ENCODE peak calls at places on chromosomes 6 and 20, in seven cellular contexts. N is CD8-positive, alpha-beta T cell; J is mammary epithelial cell; Z is uterus; V is pancreas; G is hepatocyte; F is left ventricle myocardium inferior. S is an unnamed sample. For H3K36me3 and H3K27me3, the result is how much of the 10 kb centered on the place peaks cover.

GRCh38 chr6:25835442-25836283 is 3.8 kb upstream of the SLC17A1 start:
- DNase-seq in G (peak), V (no peak), Z (no peak), N (no peak), F (no peak), J (no peak), S (no peak)

GRCh38 chr20:46767127-46767761 is 57.8 kb downstream of the SLC2A10 start:
- DNase-seq in F (no peak), G (peak), J (peak), N (no peak), V (no peak), Z (no peak), S (no peak)

GRCh38 chr6:142236686-142237085 is 65.1 kb upstream of the ADGRG6 start:
- DNase-seq in G (no peak), J (no peak), V (no peak), Z (no peak), N (no peak), F (no peak), S (no peak)

GRCh38 chr20:14780508-14780907 is 443.1 kb upstream of the FLRT3 start:
- DNase-seq in F (no peak), J (peak), G (no peak), V (no peak), Z (no peak), N (no peak), S (no peak)

GRCh38 chr20:1108437-1108920 is 9.9 kb upstream of the PSMF1 start:
- DNase-seq in J (peak), V (peak), N (peak), G (peak), Z (peak), F (peak), S (peak)

GRCh38 chr20:45064812-45065211 is 36.1 kb downstream of the KCNS1 start:
- DNase-seq in N (no peak), G (no peak), V (no peak), F (no peak), J (no peak), Z (no peak), S (no peak)

GRCh38 chr6:13696226-13696625 is 15.4 kb downstream of the RANBP9 start:
- DNase-seq in N (no peak), J (peak), F (no peak), V (no peak), Z (no peak), G (no peak), S (no peak)

GRCh38 chr6:150417899-150418824 is 49.4 kb downstream of the IYD start:
- DNase-seq in F (no peak), Z (peak), V (no peak), J (peak), N (peak), G (peak), S (no peak)

GRCh38 chr20:24798930-24799705 is 150.0 kb upstream of the CST7 start:
- DNase-seq in J (no peak), G (no peak), V (no peak), Z (no peak), F (no peak), N (no peak), S (peak)

GRCh38 chr6:41757268-41757667 is 10.1 kb upstream of the PGC start:
- DNase-seq in G (no peak), Z (no peak), V (no peak), J (no peak), N (no peak), F (no peak), S (peak)

GRCh38 chr6:2688416-2689064 is 62.2 kb downstream of the MYLK4 start:
- DNase-seq in F (no peak), G (no peak), J (peak), Z (no peak), N (no peak), V (no peak), S (no peak)

GRCh38 chr6:75386050-75386770 is 101.6 kb upstream of the TMEM30A start:
- DNase-seq in Z (no peak), V (no peak), N (no peak), G (no peak), J (peak), F (no peak), S (no peak)

GRCh38 chr6:7468382-7469081 is 72.9 kb upstream of the DSP start:
- DNase-seq in V (no peak), J (peak), N (no peak), Z (peak), G (peak), F (peak), S (no peak)

GRCh38 chr6:158081657-158081935 is 86.5 kb downstream of the SERAC1 start:
- DNase-seq in Z (no peak), J (no peak), F (no peak), N (no peak), V (no peak), G (no peak), S (peak)

GRCh38 chr6:158080849-158081656 is 87.0 kb downstream of the SERAC1 start:
- DNase-seq in V (no peak), J (no peak), G (no peak), Z (no peak), F (no peak), N (no peak), S (no peak)

GRCh38 chr6:158085261-158086053 is 82.6 kb downstream of the SERAC1 start:
- DNase-seq in G (no peak), V (no peak), F (no peak), J (no peak), N (no peak), Z (no peak), S (no peak)

GRCh38 chr6:158086054-158086705 is 81.9 kb downstream of the SERAC1 start:
- DNase-seq in G (no peak), V (no peak), J (no peak), N (no peak), F (no peak), Z (no peak), S (no peak)

DNA sequence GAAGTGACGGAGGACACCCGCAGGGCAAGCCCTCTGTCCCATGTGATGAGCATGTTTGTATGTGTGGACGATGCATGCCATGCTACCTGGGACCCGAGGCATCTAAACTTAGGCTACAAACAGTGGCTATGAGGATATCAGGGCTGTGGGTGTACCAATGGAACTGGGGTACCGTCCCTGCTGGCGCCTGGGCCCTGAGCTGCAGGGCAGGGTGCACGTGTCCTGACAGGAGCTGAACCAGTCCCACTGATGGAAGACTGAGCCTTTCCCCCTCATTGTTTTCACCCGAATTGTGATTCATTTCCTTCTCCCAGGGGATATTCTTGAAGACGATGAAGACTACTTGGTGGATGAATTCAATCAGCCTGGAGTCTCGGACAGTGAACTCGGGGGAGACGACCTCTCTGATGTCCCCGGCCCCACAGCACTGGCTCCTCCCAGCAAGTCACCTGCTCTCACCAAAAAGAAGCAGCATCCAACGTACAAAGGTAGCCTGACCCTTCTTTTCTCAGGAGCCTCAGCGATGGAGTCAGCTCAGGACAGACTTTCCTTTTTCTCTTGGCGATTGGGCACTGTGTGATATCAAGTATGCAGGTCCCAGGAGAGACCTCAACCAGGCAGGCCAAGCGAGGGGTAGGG is 84.3 kb downstream of the SERAC1 start:
- DNase-seq in Z (no peak), N (no peak), G (no peak), V (no peak), F (no peak), J (no peak), S (no peak)
- H3K36me3 ChIP-seq in Z (under half), N (under half), G (under half), V (under half), F (half or more), J (under half), S (under half)

GRCh38 chr6:36367743-36368142 is 19.7 kb downstream of the ETV7 start:
- DNase-seq in N (no peak), Z (no peak), J (no peak), V (no peak), F (no peak), G (no peak), S (no peak)
- H3K27ac ChIP-seq in N (no peak), Z (no peak), J (no peak), V (no peak), F (no peak), G (no peak), S (no peak)

GRCh38 chr6:1516742-1517520 is 92.8 kb upstream of the FOXC1 start:
- DNase-seq in N (no peak), F (no peak), V (no peak), G (no peak), Z (no peak), J (no peak), S (no peak)

GRCh38 chr6:1515280-1515679 is 94.4 kb upstream of the FOXC1 start:
- DNase-seq in N (no peak), V (no peak), J (no peak), Z (no peak), F (no peak), G (no peak), S (no peak)

GRCh38 chr6:1515781-1516180 is 93.9 kb upstream of the FOXC1 start:
- DNase-seq in Z (no peak), F (no peak), J (no peak), G (no peak), V (no peak), N (no peak), S (no peak)

GRCh38 chr6:1519597-1519996 is 90.1 kb upstream of the FOXC1 start:
- DNase-seq in G (no peak), V (no peak), Z (no peak), J (no peak), N (no peak), F (no peak), S (no peak)

GRCh38 chr6:1518855-1519254 is 90.9 kb upstream of the FOXC1 start:
- DNase-seq in V (no peak), N (no peak), Z (no peak), G (no peak), F (no peak), J (no peak), S (no peak)
- H3K27me3 ChIP-seq in V (under half), N (under half), Z (under half), G (under half), F (half or more), J (under half), S (under half)

GRCh38 chr6:47621838-47622449 is 76.4 kb upstream of the ADGRF4 start:
- DNase-seq in V (no peak), G (no peak), F (no peak), J (peak), N (no peak), Z (no peak), S (no peak)
- H3K36me3 ChIP-seq in V (under half), G (under half), F (half or more), J (under half), N (under half), Z (under half), S (under half)

DNA sequence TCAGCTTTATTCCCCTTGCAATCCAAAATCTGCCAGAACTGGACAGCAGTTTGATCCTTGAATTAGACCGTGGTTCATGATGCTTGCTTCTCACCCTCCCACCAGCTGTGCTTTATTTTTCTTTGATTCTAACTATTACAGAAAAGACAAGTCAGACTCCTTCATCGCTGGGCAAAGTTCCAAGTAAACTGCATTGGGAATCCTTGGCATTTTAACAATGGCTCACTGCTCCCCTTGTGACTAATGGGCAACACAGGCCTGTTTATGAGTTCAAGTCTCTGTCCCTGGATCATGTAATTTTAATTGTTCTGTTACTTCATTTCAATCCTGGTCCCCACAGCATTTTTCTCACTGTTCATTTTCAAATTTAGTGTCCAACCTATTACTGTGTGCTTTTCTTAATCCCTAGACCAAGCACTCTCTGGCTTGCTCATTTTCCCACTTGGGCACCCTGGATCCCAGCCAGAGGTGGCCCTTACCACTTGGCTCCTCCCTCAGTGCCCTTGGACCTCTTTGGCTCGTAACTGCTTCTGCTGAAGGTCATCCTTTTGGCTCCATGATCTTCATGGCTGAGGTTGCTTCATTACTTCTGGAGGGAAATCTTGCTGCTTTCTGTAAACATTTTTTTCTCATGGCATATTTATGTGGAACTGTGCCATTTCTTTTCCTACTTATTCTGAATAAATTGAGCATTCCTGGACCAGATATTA is 32.8 kb downstream of the PSMB9 start:
- DNase-seq in G (no peak), F (no peak), J (peak), Z (peak), V (peak), N (no peak), S (no peak)
- H3K27ac ChIP-seq in G (no peak), F (no peak), J (no peak), Z (peak), V (no peak), N (no peak), S (no peak)